ENCODE peak calls at places on chromosomes 1 and 21, in nine cellular contexts. C is AG09309, D is ovary, Q is AG04450, T is upper lobe of right lung, Y is fibroblast of lung, V is H9, J is nephron progenitor cell, B is kidney. R is an unnamed sample.

GRCh38 chr1:31593770-31594632 is 17.7 kb downstream of the TINAGL1 start:
- DNase-seq in C (no peak), D (peak), Q (peak), T (peak), Y (peak), V (peak), J (peak), B (peak), R (peak)

GRCh38 chr1:229341811-229342304 is 989 bp downstream of the CCSAP start:
- DNase-seq in C (no peak), D (no peak), Q (no peak), T (no peak), Y (no peak), V (no peak), J (no peak), B (no peak), R (no peak)

GRCh38 chr1:244002721-244003120 is 48.4 kb upstream of the ZBTB18 start:
- DNase-seq in C (no peak), D (no peak), Q (no peak), T (no peak), Y (no peak), V (no peak), J (no peak), B (no peak), R (no peak)

GRCh38 chr1:244160455-244161020 is 109.5 kb downstream of the ZBTB18 start:
- DNase-seq in C (no peak), D (no peak), Q (no peak), T (no peak), Y (peak), V (no peak), J (no peak), B (no peak), R (no peak)

GRCh38 chr1:29303201-29304024 is 67.1 kb downstream of the PTPRU start:
- DNase-seq in C (no peak), D (peak), Q (no peak), T (no peak), Y (no peak), V (no peak), J (no peak), B (peak), R (no peak)

GRCh38 chr1:151398691-151399065 is 695 bp upstream of the PSMB4 start:
- DNase-seq in C (no peak), D (no peak), Q (no peak), T (no peak), Y (no peak), V (no peak), J (no peak), B (no peak), R (peak)

GRCh38 chr1:25834894-25835293 is 15.1 kb downstream of the MTFR1L start:
- DNase-seq in C (no peak), D (peak), Q (no peak), T (no peak), Y (no peak), V (no peak), J (no peak), B (no peak), R (no peak)

GRCh38 chr21:39377444-39378050 is 28.7 kb upstream of the HMGN1 start:
- DNase-seq in C (no peak), D (no peak), Q (no peak), T (no peak), Y (peak), V (peak), J (no peak), B (no peak), R (no peak)

GRCh38 chr1:111769517-111770146 is 13.9 kb downstream of the DDX20 start:
- DNase-seq in C (no peak), D (no peak), Q (peak), T (no peak), Y (peak), V (no peak), J (peak), B (no peak), R (peak)

GRCh38 chr1:172299515-172299914 is 121.0 kb upstream of the C1orf105 start:
- DNase-seq in C (no peak), D (no peak), Q (no peak), T (no peak), Y (no peak), V (no peak), J (no peak), B (no peak), R (no peak)

GRCh38 chr1:39866767-39867166 is 16.5 kb downstream of the TRIT1 start:
- DNase-seq in C (peak), D (no peak), Q (peak), T (no peak), Y (peak), V (no peak), J (no peak), B (no peak), R (no peak)

GRCh38 chr1:212254853-212255363 is 30.3 kb upstream of the PPP2R5A start:
- DNase-seq in C (no peak), D (no peak), Q (no peak), T (no peak), Y (no peak), V (no peak), J (no peak), B (no peak), R (no peak)

DNA sequence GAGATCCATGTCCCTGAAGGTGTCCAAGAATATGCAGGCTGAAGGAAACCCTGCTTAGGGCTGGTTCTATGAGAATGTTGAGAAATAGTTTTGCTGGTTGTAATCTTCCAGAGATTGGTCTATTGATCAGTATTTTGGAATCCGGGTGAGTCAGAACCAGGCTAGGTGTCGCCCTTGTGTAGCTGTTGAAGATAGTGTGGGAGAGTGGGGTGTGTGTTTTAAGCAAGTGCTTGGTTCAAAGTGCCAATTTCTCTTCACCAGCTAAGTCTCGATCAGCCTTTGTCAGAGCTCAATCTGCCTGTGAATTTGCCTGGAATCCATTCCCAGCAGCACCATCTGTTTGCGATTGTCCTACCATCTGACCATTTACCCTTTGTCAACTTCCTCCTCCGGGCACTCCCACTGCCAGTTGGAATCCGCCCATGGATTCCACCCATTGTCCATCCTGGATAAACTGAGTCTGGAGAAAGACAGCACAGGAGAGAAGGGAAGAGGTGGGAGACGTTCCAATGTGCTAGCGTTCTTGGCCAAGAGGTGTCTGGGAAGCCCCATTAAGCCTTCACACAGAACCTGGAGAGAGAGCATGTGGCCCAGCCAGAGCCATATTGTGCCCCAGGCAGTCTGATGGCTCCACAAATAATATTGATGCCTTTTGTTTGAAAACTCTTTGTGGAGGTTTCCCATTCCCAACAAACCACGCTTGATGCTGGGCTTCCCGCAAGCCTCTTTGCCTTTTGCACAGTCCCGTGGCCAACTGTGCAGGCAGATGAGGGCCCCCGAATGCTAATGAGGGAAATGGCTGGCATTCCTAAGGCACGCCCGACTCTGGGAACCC is 59.5 kb upstream of the CYP2J2 start:
- DNase-seq in C (no peak), D (no peak), Q (no peak), T (no peak), Y (peak), V (no peak), J (no peak), B (no peak), R (no peak)
- TF ChIP-seq CTCF in C (no peak), D (no peak), Q (no peak), T (no peak), Y (no peak), V (no peak), J (no peak), B (no peak), R (no peak)

DNA sequence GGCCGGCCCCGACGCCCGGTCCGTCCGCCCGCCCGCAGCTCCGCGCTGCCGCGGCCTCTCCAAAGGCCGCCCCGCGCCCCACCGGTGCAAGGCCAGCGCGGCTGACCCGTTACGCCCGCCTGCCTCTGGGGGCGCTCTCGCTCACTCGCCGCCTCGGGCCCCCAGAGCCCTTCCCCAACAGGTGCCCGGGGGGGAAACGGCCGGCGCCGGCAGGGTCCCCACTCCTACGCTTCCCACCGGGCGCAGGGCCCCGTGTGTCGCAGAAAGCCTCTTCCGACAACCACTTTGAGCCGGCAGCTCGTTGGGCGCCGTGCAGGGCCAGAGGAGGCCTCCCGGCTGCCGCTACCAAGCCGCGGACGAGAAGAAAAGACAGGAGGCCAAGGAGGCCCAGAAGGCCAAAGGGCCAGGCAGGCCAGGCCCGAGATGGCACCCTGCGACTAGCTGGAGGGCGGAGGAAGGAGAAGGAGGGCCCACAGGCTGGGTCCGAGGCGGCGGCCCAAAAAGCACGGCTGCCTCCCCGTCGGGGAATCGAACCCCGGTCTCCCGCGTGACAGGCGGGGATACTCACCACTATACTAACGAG is 64.9 kb upstream of the FCGR2A start:
- DNase-seq in C (no peak), D (peak), Q (no peak), T (peak), Y (peak), V (peak), J (peak), B (peak), R (peak)
- TF ChIP-seq CTCF in C (peak), D (peak), Q (peak), T (peak), Y (peak), V (peak), J (peak), B (peak), R (peak)

DNA sequence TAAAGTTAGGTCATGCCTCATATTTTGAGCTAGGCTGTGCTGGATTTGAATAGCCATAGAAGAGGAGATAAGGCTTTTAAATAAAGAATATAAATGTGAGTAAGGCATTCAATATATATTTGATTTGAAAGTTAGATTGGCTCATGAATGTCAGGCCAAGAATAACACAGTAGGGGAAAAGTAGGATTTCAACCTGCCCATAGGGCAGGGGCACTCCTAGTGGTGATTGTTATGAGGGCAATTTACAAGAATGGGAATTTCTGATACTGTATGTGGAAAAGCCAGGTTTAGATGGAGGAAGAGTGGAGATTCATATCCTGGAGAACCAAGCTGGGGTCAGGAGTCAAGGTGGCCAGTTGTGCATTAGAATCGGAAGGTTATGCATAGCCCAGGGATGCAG is 74.9 kb downstream of the DNAH14 start:
- DNase-seq in C (no peak), D (no peak), Q (no peak), T (no peak), Y (no peak), V (no peak), J (no peak), B (no peak), R (no peak)
- TF ChIP-seq CTCF in C (peak), D (no peak), Q (peak), T (no peak), Y (no peak), V (peak), J (peak), B (no peak), R (no peak)

GRCh38 chr1:71521655-71522264 is 440.9 kb upstream of the ZRANB2 start:
- DNase-seq in C (peak), D (peak), Q (peak), T (peak), Y (peak), V (no peak), J (peak), B (no peak), R (peak)
- TF ChIP-seq CTCF in C (peak), D (peak), Q (peak), T (peak), Y (peak), V (peak), J (peak), B (peak), R (peak)

GRCh38 chr1:210201671-210202070 is 30.9 kb upstream of the SERTAD4 start:
- DNase-seq in C (no peak), D (no peak), Q (peak), T (no peak), Y (peak), V (no peak), J (no peak), B (no peak), R (no peak)

GRCh38 chr1:210195635-210196160 is 36.9 kb upstream of the SERTAD4 start:
- DNase-seq in C (no peak), D (no peak), Q (no peak), T (no peak), Y (no peak), V (no peak), J (no peak), B (no peak), R (no peak)

GRCh38 chr1:210198840-210199239 is 33.8 kb upstream of the SERTAD4 start:
- DNase-seq in C (no peak), D (no peak), Q (no peak), T (no peak), Y (no peak), V (no peak), J (no peak), B (no peak), R (no peak)

DNA sequence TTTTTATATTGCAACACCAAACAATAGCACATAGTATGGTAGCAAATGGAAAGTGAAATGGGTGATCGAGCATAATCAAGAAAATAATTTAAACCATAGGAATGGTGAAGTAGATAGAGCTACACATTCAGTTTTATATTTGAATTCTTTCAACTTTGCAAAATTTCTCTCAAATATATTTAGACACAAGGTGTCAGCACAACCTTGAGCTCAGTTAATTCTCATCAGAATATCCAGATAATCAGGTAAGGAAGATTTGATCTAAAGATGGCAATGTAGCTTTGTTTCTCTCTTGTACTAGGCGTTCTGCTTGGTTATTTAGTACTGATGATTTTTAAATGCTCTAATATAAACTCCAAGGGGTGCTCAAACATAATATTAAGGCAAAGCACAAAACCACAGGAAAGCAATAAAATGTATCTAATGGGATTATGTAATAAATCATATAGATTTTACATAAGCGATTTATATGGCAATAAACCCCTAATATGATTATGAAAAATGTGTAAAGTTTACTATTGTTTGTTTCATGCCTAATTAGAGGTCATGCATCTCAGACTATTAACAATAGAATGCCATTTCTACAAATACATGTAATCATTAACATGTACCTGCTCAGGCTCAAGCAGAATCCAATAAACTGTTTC is 32.4 kb upstream of the SERTAD4 start:
- DNase-seq in C (no peak), D (no peak), Q (no peak), T (no peak), Y (no peak), V (no peak), J (no peak), B (no peak), R (no peak)
- TF ChIP-seq CTCF in C (no peak), D (no peak), Q (no peak), T (peak), Y (no peak), V (no peak), J (no peak), B (no peak), R (no peak)

GRCh38 chr1:54800041-54800898 is 853 bp downstream of the TTC22 start:
- DNase-seq in C (no peak), D (peak), Q (no peak), T (no peak), Y (no peak), V (no peak), J (no peak), B (no peak), R (no peak)

GRCh38 chr1:54798769-54799641 is 2.1 kb downstream of the TTC22 start:
- DNase-seq in C (no peak), D (peak), Q (no peak), T (peak), Y (no peak), V (no peak), J (no peak), B (no peak), R (peak)

GRCh38 chr1:54798206-54798605 is 2.9 kb downstream of the TTC22 start:
- DNase-seq in C (no peak), D (peak), Q (no peak), T (peak), Y (no peak), V (no peak), J (no peak), B (no peak), R (no peak)

GRCh38 chr1:54803761-54804470 is 2.8 kb upstream of the TTC22 start:
- DNase-seq in C (no peak), D (peak), Q (no peak), T (no peak), Y (no peak), V (peak), J (no peak), B (peak), R (no peak)

DNA sequence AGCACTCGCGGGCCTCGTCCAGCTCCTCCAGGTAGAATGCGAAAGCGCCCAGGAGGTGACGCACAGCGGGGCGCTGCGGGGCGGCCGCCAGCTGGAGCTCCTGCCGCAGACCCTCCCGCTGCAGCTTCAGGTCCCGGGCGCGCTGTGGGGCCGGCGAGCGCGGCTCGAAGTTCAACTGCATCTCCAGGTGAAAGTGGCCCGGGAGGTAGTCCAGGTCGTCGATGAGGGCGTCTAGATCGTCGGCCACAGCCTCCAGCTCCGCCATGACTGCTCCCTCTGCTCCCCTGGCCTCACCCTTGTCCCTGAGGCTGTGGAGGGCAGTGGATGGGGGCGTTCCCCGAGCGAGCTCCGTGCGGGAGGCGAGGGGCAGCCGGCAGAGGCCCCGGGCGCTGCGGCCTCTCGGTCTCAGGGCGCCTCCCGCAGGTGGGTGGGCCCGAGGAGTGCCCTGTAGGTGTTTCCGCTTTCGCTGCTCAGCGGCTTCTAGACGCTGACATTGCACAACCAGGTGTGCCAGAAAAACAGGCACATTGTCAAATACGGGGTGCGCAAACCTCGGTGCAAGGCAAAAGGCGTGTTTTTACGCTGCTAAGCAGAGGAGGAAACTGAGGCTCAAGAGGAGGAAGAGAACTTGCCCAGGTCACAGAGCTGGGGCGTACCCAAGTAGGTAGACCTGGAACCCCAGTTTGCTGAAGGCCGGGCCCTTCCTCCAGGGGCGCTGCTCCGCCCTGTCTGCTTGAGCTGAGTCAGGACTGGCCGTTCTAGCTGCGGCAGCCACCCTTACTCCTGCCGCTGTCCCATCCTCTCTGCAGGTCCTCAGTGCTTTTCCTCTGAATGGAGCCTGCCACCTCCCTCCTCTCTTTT is at the start of gene TTC22:
- DNase-seq in C (no peak), D (peak), Q (no peak), T (peak), Y (no peak), V (peak), J (peak), B (peak), R (peak)
- TF ChIP-seq CTCF in C (peak), D (no peak), Q (peak), T (peak), Y (peak), V (peak), J (peak), B (peak), R (peak)

DNA sequence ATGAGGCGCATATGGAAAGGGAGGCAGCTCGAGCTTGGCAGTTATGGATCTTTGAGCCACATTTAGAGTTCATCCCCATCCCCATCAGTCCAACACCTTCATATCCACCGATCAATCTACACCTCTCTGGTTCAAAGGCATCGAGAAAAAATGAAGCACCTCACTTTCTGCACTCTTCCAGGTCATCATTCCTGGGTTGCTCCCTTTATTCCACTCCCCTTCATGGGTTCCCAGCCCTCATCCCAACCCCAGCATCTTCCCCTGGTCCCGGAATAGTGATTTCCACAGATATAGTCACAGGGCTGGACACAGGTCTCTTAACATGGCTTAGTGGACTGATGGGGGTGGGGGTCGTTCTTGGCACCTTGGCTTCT is 354 bp downstream of the HAPLN2 start:
- DNase-seq in C (no peak), D (no peak), Q (no peak), T (peak), Y (no peak), V (no peak), J (no peak), B (no peak), R (no peak)
- TF ChIP-seq CTCF in C (no peak), D (no peak), Q (no peak), T (no peak), Y (no peak), V (no peak), J (no peak), B (no peak), R (no peak)

GRCh38 chr1:208089971-208090755 is 154.0 kb downstream of the PLXNA2 start:
- DNase-seq in C (no peak), D (peak), Q (no peak), T (no peak), Y (peak), V (no peak), J (peak), B (no peak), R (no peak)
- TF ChIP-seq CTCF in C (no peak), D (no peak), Q (no peak), T (no peak), Y (no peak), V (no peak), J (no peak), B (no peak), R (no peak)

R was measured in activated CD8-positive, alpha-beta T cell treated with anti-CD3 and anti-CD28 coated beads for 36 hours.